ENCODE peak calls at places on chromosomes 13 and 19, in six cellular contexts. Z is HuH-7, M is NCI-H510A treated with DMSO at 0.1 percent for 48 hours, V is tibial artery, B is ACHN, F is T-helper 9 cell. P is an unnamed sample.

GRCh38 chr13:84662503-84662902 is 780.2 kb upstream of the SLITRK1 start:
- DNase-seq in Z (no peak), M (no peak), V (no peak), B (no peak), F (no peak), P (no peak)

GRCh38 chr13:107969551-107969950 is 245.8 kb downstream of the LIG4 start:
- DNase-seq in Z (no peak), M (no peak), V (no peak), B (no peak), F (no peak), P (no peak)

GRCh38 chr19:57709616-57710015 is 612 bp upstream of the ZNF154 start:
- DNase-seq in Z (no peak), M (no peak), V (no peak), B (no peak), F (no peak), P (no peak)

GRCh38 chr19:46863818-46864629 is 3.2 kb downstream of the ARHGAP35 start:
- DNase-seq in Z (no peak), M (peak), V (no peak), B (no peak), F (no peak), P (peak)

GRCh38 chr19:13961826-13962737 is 9.8 kb downstream of the DCAF15 start:
- DNase-seq in Z (no peak), M (no peak), V (no peak), B (no peak), F (no peak), P (no peak)

GRCh38 chr13:42992585-42993122 is 613 bp upstream of the EPSTI1 start:
- DNase-seq in Z (no peak), M (no peak), V (no peak), B (no peak), F (no peak), P (no peak)

GRCh38 chr19:13095393-13095784 is 7.3 kb downstream of the LYL1 start:
- DNase-seq in Z (no peak), M (peak), V (no peak), B (no peak), F (no peak), P (no peak)

GRCh38 chr13:71867101-71867814 is at the start of gene DACH1:
- DNase-seq in Z (peak), M (peak), V (peak), B (peak), F (no peak), P (peak)

GRCh38 chr13:75861786-75862185 is 225.7 kb downstream of the LMO7 start:
- DNase-seq in Z (no peak), M (no peak), V (no peak), B (no peak), F (no peak), P (no peak)

GRCh38 chr13:65166675-65167074 is 2063.5 kb downstream of the PCDH9 start:
- DNase-seq in Z (no peak), M (no peak), V (no peak), B (no peak), F (no peak), P (no peak)

GRCh38 chr13:66974174-66974573 is 256.0 kb downstream of the PCDH9 start:
- DNase-seq in Z (no peak), M (no peak), V (no peak), B (no peak), F (no peak), P (no peak)

GRCh38 chr13:93522486-93522885 is 295.9 kb downstream of the GPC6 start:
- DNase-seq in Z (no peak), M (no peak), V (no peak), B (peak), F (no peak), P (no peak)

GRCh38 chr13:113635048-113635420 is 23.0 kb downstream of the ATP4B start:
- DNase-seq in Z (no peak), M (no peak), V (no peak), B (no peak), F (no peak), P (no peak)

GRCh38 chr13:114140909-114141255 is 8.5 kb upstream of the RASA3 start:
- DNase-seq in Z (no peak), M (no peak), V (no peak), B (no peak), F (no peak), P (peak)

GRCh38 chr19:3699071-3699740 is 1.1 kb downstream of the PIP5K1C start:
- DNase-seq in Z (no peak), M (no peak), V (peak), B (no peak), F (no peak), P (no peak)

GRCh38 chr19:50702870-50703829 is 16.5 kb downstream of the SHANK1 start:
- DNase-seq in Z (no peak), M (no peak), V (no peak), B (peak), F (no peak), P (peak)

GRCh38 chr19:35009424-35010415 is 9.6 kb downstream of the GRAMD1A start:
- DNase-seq in Z (no peak), M (no peak), V (no peak), B (no peak), F (no peak), P (no peak)

GRCh38 chr13:80454245-80454644 is 113.3 kb upstream of the SPRY2 start:
- DNase-seq in Z (no peak), M (no peak), V (no peak), B (no peak), F (no peak), P (no peak)

GRCh38 chr13:96822900-96823299 is 171.4 kb downstream of the OXGR1 start:
- DNase-seq in Z (peak), M (no peak), V (peak), B (peak), F (no peak), P (peak)

GRCh38 chr19:11088508-11089253 is 582 bp upstream of the LDLR start:
- DNase-seq in Z (no peak), M (peak), V (peak), B (no peak), F (no peak), P (no peak)

GRCh38 chr19:52935434-52935833 is 12.2 kb upstream of the ZNF888 start:
- DNase-seq in Z (no peak), M (no peak), V (no peak), B (no peak), F (no peak), P (no peak)

GRCh38 chr19:14127929-14128509 is 8.4 kb downstream of the ASF1B start:
- DNase-seq in Z (no peak), M (no peak), V (no peak), B (no peak), F (no peak), P (no peak)

GRCh38 chr13:112699318-112699918 is 9.6 kb downstream of the ATP11A start:
- DNase-seq in Z (no peak), M (no peak), V (peak), B (no peak), F (no peak), P (no peak)

GRCh38 chr13:46675016-46675415 is 121.9 kb downstream of the ESD start:
- DNase-seq in Z (no peak), M (peak), V (no peak), B (no peak), F (no peak), P (peak)

GRCh38 chr19:3186891-3187661 is 1.3 kb downstream of the NCLN start:
- DNase-seq in Z (no peak), M (no peak), V (no peak), B (no peak), F (no peak), P (no peak)

GRCh38 chr13:75308222-75308621 is 173.7 kb downstream of the TBC1D4 start:
- DNase-seq in Z (no peak), M (no peak), V (no peak), B (no peak), F (no peak), P (no peak)

GRCh38 chr19:49894879-49895565 is 1.7 kb downstream of the IL4I1 start:
- DNase-seq in Z (no peak), M (no peak), V (no peak), B (no peak), F (peak), P (no peak)

GRCh38 chr13:98199480-98199879 is 22.4 kb upstream of the RNF113B start:
- DNase-seq in Z (peak), M (peak), V (no peak), B (no peak), F (no peak), P (peak)

GRCh38 chr13:49733181-49733951 is 42.1 kb upstream of the EBPL start:
- DNase-seq in Z (peak), M (no peak), V (no peak), B (no peak), F (no peak), P (peak)

GRCh38 chr13:29436721-29437250 is 158.7 kb downstream of the SLC7A1 start:
- DNase-seq in Z (no peak), M (no peak), V (no peak), B (no peak), F (no peak), P (no peak)

GRCh38 chr19:2097330-2098327 is 914 bp downstream of the IZUMO4 start:
- DNase-seq in Z (no peak), M (no peak), V (peak), B (peak), F (peak), P (peak)

GRCh38 chr19:8127311-8127710 is 22.1 kb downstream of the FBN3 start:
- DNase-seq in Z (no peak), M (no peak), V (no peak), B (no peak), F (no peak), P (no peak)

GRCh38 chr19:18470153-18470552 is 32.2 kb upstream of the ISYNA1 start:
- DNase-seq in Z (peak), M (no peak), V (no peak), B (no peak), F (no peak), P (no peak)

GRCh38 chr13:33639158-33639557 is 178.8 kb upstream of the RFC3 start:
- DNase-seq in Z (no peak), M (no peak), V (peak), B (no peak), F (no peak), P (no peak)

GRCh38 chr13:111338841-111339240 is 18.4 kb downstream of the TEX29 start:
- DNase-seq in Z (no peak), M (no peak), V (peak), B (no peak), F (no peak), P (no peak)

GRCh38 chr13:51914137-51914493 is 52.3 kb downstream of the CCDC70 start:
- DNase-seq in Z (no peak), M (no peak), V (no peak), B (no peak), F (no peak), P (no peak)

P was measured in NCI-H1417.